ENCODE peak calls at places on chromosomes 4 and X, in five cellular contexts. M is pancreas; G is naive thymus-derived CD4-positive, alpha-beta T cell; T is lung; Z is body of pancreas. H is an unnamed sample.

GRCh38 chr4:121658125-121658524 is 38.7 kb downstream of the ANXA5 start:
- ATAC-seq in T (no peak), G (no peak), M (no peak), Z (no peak), H (no peak)

GRCh38 chrX:31136144-31136572 is 64.3 kb upstream of the FTHL17 start:
- ATAC-seq in T (no peak), M (no peak), Z (no peak), G (no peak), H (no peak)

GRCh38 chr4:176981551-176981950 is 188.8 kb upstream of the VEGFC start:
- ATAC-seq in Z (peak), G (no peak), M (peak), T (peak), H (peak)

GRCh38 chr4:149409186-149410056 is 406.2 kb downstream of the IQCM start:
- ATAC-seq in G (no peak), M (no peak), T (no peak), Z (no peak), H (no peak)

GRCh38 chrX:87755493-87755892 is 237.9 kb downstream of the KLHL4 start:
- ATAC-seq in G (no peak), Z (no peak), M (no peak), T (no peak), H (no peak)

GRCh38 chr4:174217273-174218126 is 66.0 kb downstream of the FBXO8 start:
- ATAC-seq in G (peak), T (no peak), Z (peak), M (peak), H (no peak)

GRCh38 chr4:78667764-78668163 is 108.4 kb upstream of the BMP2K start:
- ATAC-seq in Z (no peak), T (no peak), G (no peak), M (peak), H (no peak)

GRCh38 chr4:17367201-17367600 is 144.7 kb downstream of the QDPR start:
- ATAC-seq in M (no peak), Z (no peak), G (no peak), T (no peak), H (no peak)

GRCh38 chr4:140621161-140621560 is 52.4 kb upstream of the UCP1 start:
- ATAC-seq in Z (no peak), M (no peak), T (no peak), G (no peak), H (no peak)

GRCh38 chr4:85611661-85612060 is 136.7 kb downstream of the ARHGAP24 start:
- ATAC-seq in Z (no peak), T (no peak), G (no peak), M (no peak), H (no peak)

GRCh38 chr4:120760047-120760446 is 162.5 kb downstream of the PRDM5 start:
- ATAC-seq in G (no peak), T (no peak), M (no peak), Z (no peak), H (no peak)

GRCh38 chr4:125732682-125733081 is 417.9 kb downstream of the FAT4 start:
- ATAC-seq in M (no peak), Z (no peak), G (no peak), T (no peak), H (no peak)

GRCh38 chr4:26568446-26568994 is 15.4 kb upstream of the TBC1D19 start:
- ATAC-seq in Z (no peak), G (no peak), T (peak), M (peak), H (no peak)

GRCh38 chrX:46531442-46531841 is 13.8 kb downstream of the ZNF674 start:
- ATAC-seq in T (no peak), M (no peak), G (no peak), Z (no peak), H (no peak)

GRCh38 chrX:69162466-69162865 is 2.8 kb downstream of the PJA1 start:
- ATAC-seq in T (no peak), M (no peak), Z (no peak), G (no peak), H (no peak)

GRCh38 chrX:115460565-115460888 is 100.4 kb upstream of the PLS3 start:
- ATAC-seq in M (peak), T (no peak), G (no peak), Z (no peak), H (no peak)

GRCh38 chr4:142016031-142016430 is 379.6 kb downstream of the IL15 start:
- ATAC-seq in T (no peak), Z (no peak), G (no peak), M (no peak), H (no peak)

GRCh38 chrX:100939336-100939735 is 10.6 kb upstream of the XKRX start:
- ATAC-seq in Z (no peak), T (no peak), G (peak), M (no peak), H (no peak)

GRCh38 chrX:112867570-112867969 is 26.9 kb upstream of the AMOT start:
- ATAC-seq in T (no peak), M (peak), G (no peak), Z (no peak), H (no peak)

GRCh38 chr4:48668254-48669017 is 111.6 kb downstream of the FRYL start:
- ATAC-seq in Z (no peak), G (no peak), T (no peak), M (peak), H (no peak)

GRCh38 chr4:99847362-99847976 is 30.8 kb downstream of the DAPP1 start:
- ATAC-seq in M (no peak), T (no peak), G (peak), Z (no peak), H (no peak)

GRCh38 chr4:91681544-91681943 is 622.2 kb upstream of the GRID2 start:
- ATAC-seq in T (no peak), M (no peak), G (no peak), Z (no peak), H (no peak)

GRCh38 chrX:132958086-132958703 is at the start of gene HS6ST2:
- ATAC-seq in T (peak), Z (no peak), G (no peak), M (peak), H (no peak)

GRCh38 chr4:183906736-183907651 is 1.9 kb downstream of the STOX2 start:
- ATAC-seq in T (no peak), Z (no peak), G (no peak), M (peak), H (no peak)

GRCh38 chr4:11773798-11774197 is 345.1 kb upstream of the HS3ST1 start:
- ATAC-seq in G (no peak), T (no peak), M (no peak), Z (no peak), H (peak)

GRCh38 chr4:116724249-116724648 is 361.1 kb downstream of the TRAM1L1 start:
- ATAC-seq in T (no peak), M (no peak), G (no peak), Z (no peak), H (no peak)

GRCh38 chrX:41692162-41692749 is 3.5 kb downstream of the GPR34 start:
- ATAC-seq in M (no peak), Z (no peak), G (no peak), T (no peak), H (no peak)

GRCh38 chr4:2384245-2384644 is 34.2 kb downstream of the ZFYVE28 start:
- ATAC-seq in Z (no peak), T (peak), M (no peak), G (no peak), H (no peak)

GRCh38 chr4:26780524-26780923 is 80.1 kb upstream of the STIM2 start:
- ATAC-seq in T (no peak), Z (no peak), G (no peak), M (peak), H (no peak)

GRCh38 chr4:170323623-170324022 is 233.9 kb upstream of the AADAT start:
- ATAC-seq in Z (no peak), T (no peak), M (no peak), G (no peak), H (no peak)

GRCh38 chr4:10643600-10644425 is 40.8 kb downstream of the CLNK start:
- ATAC-seq in M (no peak), G (no peak), T (no peak), Z (no peak), H (no peak)

GRCh38 chrX:93673869-93674271 is at the start of gene FAM133A:
- ATAC-seq in M (peak), T (no peak), Z (peak), G (peak), H (peak)

GRCh38 chrX:24025741-24026402 is 1.1 kb downstream of the KLHL15 start:
- ATAC-seq in M (peak), T (peak), Z (peak), G (peak), H (peak)

GRCh38 chrX:37785569-37785968 is 5.7 kb downstream of the CYBB start:
- ATAC-seq in G (peak), Z (no peak), T (no peak), M (no peak), H (no peak)
- H3K4me3 ChIP-seq in G (no peak), Z (no peak), T (no peak), M (no peak), H (no peak)

GRCh38 chrX:129932792-129933321 is 26.9 kb downstream of the UTP14A start:
- ATAC-seq in G (no peak), T (no peak), M (no peak), Z (peak), H (no peak)

GRCh38 chrX:129932137-129932791 is 26.3 kb downstream of the UTP14A start:
- ATAC-seq in T (peak), G (peak), M (peak), Z (peak), H (peak)

GRCh38 chrX:129931411-129932136 is 25.6 kb downstream of the UTP14A start:
- ATAC-seq in G (peak), M (peak), T (peak), Z (peak), H (peak)

GRCh38 chrX:129933700-129934099 is 27.7 kb downstream of the UTP14A start:
- ATAC-seq in Z (no peak), T (no peak), G (no peak), M (no peak), H (no peak)

DNA sequence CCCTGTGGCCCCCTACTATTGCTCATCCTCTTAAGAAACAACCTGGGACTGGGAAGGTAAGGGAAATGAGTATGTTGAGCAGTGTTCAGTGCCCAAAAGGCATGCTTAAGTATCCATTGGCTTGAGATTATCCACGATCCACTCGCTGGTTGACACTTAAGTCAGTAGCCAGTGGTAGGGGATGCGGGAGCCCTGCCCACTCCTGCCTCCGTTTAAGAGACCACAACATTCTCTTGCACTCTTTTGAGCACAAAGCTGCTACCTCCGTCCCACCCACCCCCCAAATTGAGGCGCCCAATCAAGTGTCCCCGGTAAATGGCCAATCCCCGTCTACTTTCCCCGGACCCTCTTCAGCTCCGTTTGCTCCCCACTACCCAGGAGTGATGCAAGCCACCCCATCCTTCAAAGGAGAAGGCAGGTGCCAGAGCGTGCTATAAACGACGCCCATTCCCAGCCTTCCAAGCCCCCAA is 25.0 kb downstream of the UTP14A start:
- ATAC-seq in G (no peak), M (no peak), Z (no peak), T (no peak), H (no peak)
- H3K27ac ChIP-seq in G (peak), M (peak), Z (peak), T (peak), H (peak)

DNA sequence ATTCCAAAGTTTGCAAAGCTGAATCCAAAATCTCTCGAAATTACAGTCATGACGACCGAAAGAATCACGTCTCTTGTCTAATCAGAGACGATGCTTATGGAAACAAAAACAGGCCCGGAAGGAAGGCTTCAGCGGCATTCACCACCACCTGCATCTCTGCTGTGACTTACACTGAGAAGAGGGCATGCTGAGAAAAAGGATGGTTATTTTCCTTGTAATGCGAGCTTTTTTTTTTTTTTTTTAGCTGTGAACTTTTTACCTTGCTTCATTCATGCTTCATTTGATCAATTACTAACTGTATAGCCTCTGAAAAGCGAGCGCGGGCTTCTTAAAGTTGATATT is 209.2 kb downstream of the SOWAHB start:
- ATAC-seq in Z (peak), G (no peak), T (no peak), M (peak), H (no peak)
- H3K4me3 ChIP-seq in Z (no peak), G (no peak), T (no peak), M (peak), H (peak)

GRCh38 chr4:55853484-55854046 is at the start of gene EXOC1:
- ATAC-seq in T (peak), Z (peak), G (peak), M (peak), H (peak)
- H3K27ac ChIP-seq in T (peak), Z (peak), G (peak), M (peak), H (peak)

DNA sequence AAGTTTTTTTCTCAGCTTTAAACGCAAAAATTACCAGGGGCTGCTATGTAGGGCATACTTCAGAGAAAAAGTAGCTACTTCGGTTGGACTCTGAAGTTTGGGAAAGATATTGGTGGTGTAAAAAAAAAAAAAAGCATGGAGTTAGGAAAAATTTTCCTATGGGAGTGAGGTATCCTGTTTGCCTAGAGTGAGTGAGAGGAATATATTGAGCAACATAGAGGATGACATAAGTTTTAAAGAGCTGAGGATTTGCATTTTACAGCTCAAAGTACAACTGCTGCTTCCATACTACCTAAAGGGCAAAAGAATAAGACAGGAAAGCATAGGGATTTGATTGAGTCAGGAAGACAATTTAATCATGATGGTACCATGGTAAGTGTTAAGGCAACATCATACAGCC is 7.3 kb downstream of the GPRASP1 start:
- ATAC-seq in M (no peak), G (no peak), T (no peak), Z (no peak), H (no peak)
- H3K4me3 ChIP-seq in M (no peak), G (no peak), T (no peak), Z (no peak), H (no peak)